ENCODE peak calls at places on chromosomes 1 and 21, in four cellular contexts. G is psoas muscle, N is HFF-Myc, Z is astrocyte of the spinal cord. V is an unnamed sample.

GRCh38 chr1:163436133-163436532 is 114.4 kb downstream of the NUF2 start:
- DNase-seq in G (no peak), N (no peak), Z (no peak), V (no peak)

GRCh38 chr1:41355761-41356160 is 5.5 kb upstream of the FOXO6 start:
- DNase-seq in G (no peak), N (no peak), Z (no peak), V (no peak)

GRCh38 chr1:39026947-39027507 is 877 bp downstream of the NDUFS5 start:
- DNase-seq in G (no peak), N (no peak), Z (no peak), V (no peak)

GRCh38 chr1:228697209-228698016 is 37.9 kb upstream of the RHOU start:
- DNase-seq in G (peak), N (peak), Z (peak), V (peak)

GRCh38 chr1:12458571-12458970 is 159.4 kb downstream of the DHRS3 start:
- DNase-seq in G (no peak), N (no peak), Z (no peak), V (no peak)

GRCh38 chr1:23984417-23985186 is 4.5 kb upstream of the SRSF10 start:
- DNase-seq in G (no peak), N (no peak), Z (peak), V (no peak)

GRCh38 chr1:156627313-156627880 is 8.2 kb downstream of the HAPLN2 start:
- DNase-seq in G (no peak), N (no peak), Z (peak), V (no peak)

GRCh38 chr1:88730132-88730675 is 46.1 kb downstream of the PKN2 start:
- DNase-seq in G (no peak), N (no peak), Z (no peak), V (no peak)

GRCh38 chr1:27137022-27137542 is 17.8 kb downstream of the SLC9A1 start:
- DNase-seq in G (peak), N (no peak), Z (no peak), V (peak)

GRCh38 chr1:227786673-227787512 is 28.6 kb upstream of the PRSS38 start:
- DNase-seq in G (peak), N (no peak), Z (no peak), V (no peak)

GRCh38 chr1:12692967-12693782 is 22.7 kb upstream of the AADACL3 start:
- DNase-seq in G (peak), N (no peak), Z (no peak), V (no peak)

GRCh38 chr1:19011832-19012231 is 55.4 kb upstream of the IFFO2 start:
- DNase-seq in G (no peak), N (no peak), Z (no peak), V (no peak)

GRCh38 chr1:44212355-44213221 is 683 bp upstream of the DMAP1 start:
- DNase-seq in G (no peak), N (no peak), Z (no peak), V (no peak)

GRCh38 chr1:54332781-54333585 is 73.2 kb downstream of the SSBP3 start:
- DNase-seq in G (no peak), N (no peak), Z (no peak), V (no peak)

GRCh38 chr1:172990598-172991215 is 60.0 kb downstream of the TNFSF18 start:
- DNase-seq in G (no peak), N (no peak), Z (peak), V (no peak)

GRCh38 chr1:235996048-235996785 is 68.7 kb downstream of the NID1 start:
- DNase-seq in G (no peak), N (no peak), Z (no peak), V (no peak)

GRCh38 chr1:220786337-220787068 is at the start of gene MTARC1:
- DNase-seq in G (peak), N (peak), Z (peak), V (peak)

GRCh38 chr1:109669246-109669948 is 1.5 kb downstream of the GSTM2 start:
- DNase-seq in G (no peak), N (no peak), Z (no peak), V (no peak)

GRCh38 chr1:212082765-212083406 is 47.3 kb downstream of the DTL start:
- DNase-seq in G (no peak), N (no peak), Z (no peak), V (no peak)

GRCh38 chr21:29258626-29259335 is 39.9 kb upstream of the BACH1 start:
- DNase-seq in G (no peak), N (peak), Z (peak), V (no peak)

GRCh38 chr1:85801520-85801919 is 93.3 kb upstream of the ZNHIT6 start:
- DNase-seq in G (no peak), N (no peak), Z (no peak), V (no peak)

GRCh38 chr1:247331526-247332214 is at the start of gene ZNF496:
- DNase-seq in G (peak), N (peak), Z (peak), V (peak)

GRCh38 chr1:35923841-35924240 is 7.1 kb upstream of the AGO3 start:
- DNase-seq in G (no peak), N (peak), Z (no peak), V (no peak)

GRCh38 chr1:110880708-110881374 is 7.9 kb downstream of the CD53 start:
- DNase-seq in G (no peak), N (no peak), Z (no peak), V (no peak)

GRCh38 chr1:16905112-16905855 is 9.5 kb downstream of the RNU1-2 start:
- DNase-seq in G (no peak), N (peak), Z (peak), V (peak)

GRCh38 chr1:38005195-38006007 is at the start of gene FHL3:
- DNase-seq in G (peak), N (no peak), Z (peak), V (peak)

GRCh38 chr1:16607433-16607851 is 5.9 kb downstream of the NBPF1 start:
- DNase-seq in G (no peak), N (no peak), Z (no peak), V (no peak)

GRCh38 chr1:54572236-54572850 is 24.3 kb downstream of the ACOT11 start:
- DNase-seq in G (no peak), N (no peak), Z (no peak), V (no peak)

GRCh38 chr1:219202567-219202966 is 28.9 kb downstream of the LYPLAL1 start:
- DNase-seq in G (no peak), N (no peak), Z (no peak), V (no peak)

DNA sequence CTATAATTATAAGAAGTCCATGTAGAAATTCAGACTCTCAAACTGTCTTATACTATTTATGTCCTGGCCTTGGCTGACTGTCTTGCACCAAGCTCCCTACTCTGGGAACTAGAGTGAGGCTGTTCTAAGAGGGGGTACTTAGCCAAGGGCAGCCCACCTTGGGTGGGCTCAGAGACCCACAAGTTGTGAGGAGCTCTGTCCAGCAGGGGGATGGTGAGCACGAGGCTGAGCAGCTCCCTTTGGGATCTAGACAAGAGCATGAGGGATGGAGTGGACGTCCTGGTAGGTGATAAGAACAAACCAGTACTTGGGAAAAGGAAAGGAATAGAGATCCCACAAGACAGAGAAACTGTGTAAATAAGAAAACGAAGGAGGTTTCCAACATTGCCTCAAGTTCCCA is 127.1 kb upstream of the SLC44A3 start:
- DNase-seq in G (no peak), N (no peak), Z (no peak), V (no peak)
- TF ChIP-seq CTCF in G (no peak), N (no peak), Z (peak), V (no peak)

GRCh38 chr1:206558794-206559660 is 51.7 kb downstream of the RASSF5 start:
- DNase-seq in G (no peak), N (no peak), Z (no peak), V (no peak)
- H3K4me3 ChIP-seq in G (peak), N (no peak), Z (no peak), V (no peak)

GRCh38 chr1:202213361-202214088 is 19.9 kb downstream of the LGR6 start:
- DNase-seq in G (no peak), N (no peak), Z (no peak), V (no peak)
- TF ChIP-seq CTCF in G (no peak), N (peak), Z (peak), V (peak)

DNA sequence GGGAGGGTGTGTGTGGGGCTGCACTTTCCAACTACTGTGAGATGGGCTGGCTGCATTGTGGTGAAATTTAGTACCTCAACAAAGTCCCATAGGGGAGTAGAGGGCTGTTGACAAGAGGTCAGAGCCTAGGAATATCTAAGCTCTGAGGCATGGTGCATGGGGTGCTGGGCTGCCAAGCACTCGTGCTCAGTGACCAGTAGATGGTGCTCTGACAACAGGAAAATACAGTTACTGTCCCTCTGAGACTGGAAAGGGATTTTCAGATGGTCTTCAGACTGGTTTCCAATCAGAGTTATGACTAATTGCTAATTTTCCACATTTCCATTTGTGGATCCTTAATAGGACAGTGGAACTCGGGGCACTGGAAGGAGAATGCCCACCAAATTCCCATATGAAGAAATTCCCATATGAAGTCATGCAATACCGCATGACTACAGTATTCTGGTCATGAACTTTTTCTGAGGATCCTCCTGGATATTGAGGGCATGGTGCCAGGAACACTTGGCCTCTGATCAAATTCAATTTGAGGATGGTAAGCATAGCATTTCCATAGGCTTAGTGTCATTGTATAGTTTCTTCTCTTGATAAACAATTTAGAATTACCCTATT is 4.1 kb upstream of the CACNA1E start:
- DNase-seq in G (peak), N (peak), Z (peak), V (no peak)
- H3K4me3 ChIP-seq in G (no peak), N (no peak), Z (no peak), V (no peak)

GRCh38 chr21:45354970-45355369 is 50.0 kb upstream of the COL18A1 start:
- DNase-seq in G (no peak), N (no peak), Z (no peak), V (no peak)
- TF ChIP-seq CTCF in G (no peak), N (no peak), Z (no peak), V (no peak)

V was measured in tibial artery.